ENCODE peak calls at places on chromosomes 2 and 18, in nine cellular contexts. One of them, this sample, is unnamed.

GRCh38 chr2:84223191-84223590 is 235.9 kb downstream of the SUCLG1 start:
- DNase-seq in SK-N-SH: no peak
- DNase-seq in GM12878: no peak
- DNase-seq in HepG2: no peak
- DNase-seq in GM23338: no peak
- DNase-seq in HL-60: no peak
- DNase-seq in HCT116: no peak
- DNase-seq in A549: no peak
- DNase-seq in K562: no peak
- DNase-seq in this sample: no peak

GRCh38 chr2:126889071-126889470 is 9.6 kb upstream of the TEX51 start:
- DNase-seq in HepG2: no peak
- DNase-seq in A549: no peak
- DNase-seq in GM23338: no peak
- DNase-seq in SK-N-SH: no peak
- DNase-seq in K562: no peak
- DNase-seq in HCT116: no peak
- DNase-seq in GM12878: no peak
- DNase-seq in HL-60: no peak
- DNase-seq in this sample: no peak

GRCh38 chr2:135742307-135742838 is 718 bp downstream of the UBXN4 start:
- DNase-seq in HL-60: peak
- DNase-seq in K562: no peak
- DNase-seq in A549: peak
- DNase-seq in GM12878: no peak
- DNase-seq in SK-N-SH: no peak
- DNase-seq in GM23338: peak
- DNase-seq in HCT116: no peak
- DNase-seq in HepG2: peak
- DNase-seq in this sample: no peak

GRCh38 chr18:4639628-4640310 is 184.7 kb upstream of the DLGAP1 start:
- DNase-seq in HL-60: no peak
- DNase-seq in GM23338: no peak
- DNase-seq in K562: no peak
- DNase-seq in SK-N-SH: no peak
- DNase-seq in HCT116: no peak
- DNase-seq in A549: no peak
- DNase-seq in HepG2: no peak
- DNase-seq in GM12878: peak
- DNase-seq in this sample: no peak

GRCh38 chr2:74550231-74550630 is 3.5 kb downstream of the LOXL3 start:
- DNase-seq in HepG2: no peak
- DNase-seq in HCT116: no peak
- DNase-seq in A549: no peak
- DNase-seq in HL-60: no peak
- DNase-seq in GM23338: no peak
- DNase-seq in K562: no peak
- DNase-seq in GM12878: no peak
- DNase-seq in SK-N-SH: no peak
- DNase-seq in this sample: no peak

GRCh38 chr18:36733150-36733549 is 95.7 kb downstream of the TPGS2 start:
- DNase-seq in HepG2: no peak
- DNase-seq in SK-N-SH: no peak
- DNase-seq in K562: no peak
- DNase-seq in HL-60: no peak
- DNase-seq in GM23338: peak
- DNase-seq in A549: no peak
- DNase-seq in HCT116: no peak
- DNase-seq in GM12878: no peak
- DNase-seq in this sample: no peak

GRCh38 chr2:109630441-109631425 is 16.6 kb downstream of the SOWAHC start:
- DNase-seq in HCT116: no peak
- DNase-seq in GM23338: no peak
- DNase-seq in GM12878: no peak
- DNase-seq in HepG2: peak
- DNase-seq in SK-N-SH: no peak
- DNase-seq in A549: no peak
- DNase-seq in HL-60: no peak
- DNase-seq in K562: no peak
- DNase-seq in this sample: no peak

GRCh38 chr2:19719540-19719939 is 182.2 kb downstream of the TTC32 start:
- DNase-seq in K562: no peak
- DNase-seq in GM12878: no peak
- DNase-seq in A549: no peak
- DNase-seq in HCT116: no peak
- DNase-seq in GM23338: no peak
- DNase-seq in SK-N-SH: no peak
- DNase-seq in HepG2: no peak
- DNase-seq in HL-60: no peak
- DNase-seq in this sample: no peak

GRCh38 chr18:37541517-37541916 is 24.1 kb downstream of the CELF4 start:
- DNase-seq in HepG2: no peak
- DNase-seq in HCT116: no peak
- DNase-seq in A549: no peak
- DNase-seq in HL-60: no peak
- DNase-seq in K562: no peak
- DNase-seq in SK-N-SH: no peak
- DNase-seq in GM12878: no peak
- DNase-seq in GM23338: no peak
- DNase-seq in this sample: no peak

GRCh38 chr2:38264649-38265322 is 112.3 kb downstream of the ATL2 start:
- DNase-seq in GM12878: no peak
- DNase-seq in HCT116: no peak
- DNase-seq in SK-N-SH: no peak
- DNase-seq in HepG2: no peak
- DNase-seq in K562: no peak
- DNase-seq in HL-60: peak
- DNase-seq in A549: no peak
- DNase-seq in GM23338: no peak
- DNase-seq in this sample: no peak

GRCh38 chr2:47307066-47307465 is 95.9 kb upstream of the MSH2 start:
- DNase-seq in HepG2: no peak
- DNase-seq in HCT116: no peak
- DNase-seq in A549: no peak
- DNase-seq in GM23338: no peak
- DNase-seq in HL-60: no peak
- DNase-seq in GM12878: no peak
- DNase-seq in K562: no peak
- DNase-seq in SK-N-SH: peak
- DNase-seq in this sample: no peak

GRCh38 chr2:128797092-128797491 is 478.4 kb upstream of the HS6ST1 start:
- DNase-seq in HCT116: no peak
- DNase-seq in K562: no peak
- DNase-seq in SK-N-SH: no peak
- DNase-seq in HepG2: no peak
- DNase-seq in GM23338: no peak
- DNase-seq in A549: no peak
- DNase-seq in HL-60: no peak
- DNase-seq in GM12878: no peak
- DNase-seq in this sample: no peak

GRCh38 chr2:120846406-120847095 is 110.9 kb downstream of the GLI2 start:
- DNase-seq in HepG2: no peak
- DNase-seq in HCT116: no peak
- DNase-seq in K562: no peak
- DNase-seq in A549: no peak
- DNase-seq in SK-N-SH: no peak
- DNase-seq in GM23338: no peak
- DNase-seq in HL-60: no peak
- DNase-seq in GM12878: no peak
- DNase-seq in this sample: no peak

GRCh38 chr2:128372621-128373341 is 54.1 kb upstream of the HS6ST1 start:
- DNase-seq in K562: no peak
- DNase-seq in HCT116: no peak
- DNase-seq in HepG2: no peak
- DNase-seq in GM23338: no peak
- DNase-seq in GM12878: no peak
- DNase-seq in SK-N-SH: no peak
- DNase-seq in HL-60: no peak
- DNase-seq in A549: no peak
- DNase-seq in this sample: no peak

GRCh38 chr18:78984941-78985784 is 5.5 kb downstream of the SALL3 start:
- DNase-seq in HL-60: peak
- DNase-seq in SK-N-SH: no peak
- DNase-seq in K562: no peak
- DNase-seq in A549: peak
- DNase-seq in HepG2: peak
- DNase-seq in GM12878: no peak
- DNase-seq in HCT116: no peak
- DNase-seq in GM23338: peak
- DNase-seq in this sample: peak

GRCh38 chr2:225598922-225599321 is 199.4 kb downstream of the NYAP2 start:
- DNase-seq in A549: no peak
- DNase-seq in SK-N-SH: no peak
- DNase-seq in GM12878: no peak
- DNase-seq in GM23338: no peak
- DNase-seq in HepG2: no peak
- DNase-seq in HL-60: no peak
- DNase-seq in HCT116: no peak
- DNase-seq in K562: no peak
- DNase-seq in this sample: no peak

GRCh38 chr2:75523313-75524275 is 37.1 kb downstream of the EVA1A start:
- DNase-seq in HepG2: peak
- DNase-seq in GM23338: no peak
- DNase-seq in K562: no peak
- DNase-seq in GM12878: peak
- DNase-seq in HCT116: peak
- DNase-seq in A549: peak
- DNase-seq in HL-60: no peak
- DNase-seq in SK-N-SH: no peak
- DNase-seq in this sample: no peak

GRCh38 chr2:241884951-241885700 is 15.6 kb downstream of the RTP5 start:
- DNase-seq in HL-60: no peak
- DNase-seq in GM23338: no peak
- DNase-seq in HCT116: no peak
- DNase-seq in A549: no peak
- DNase-seq in GM12878: no peak
- DNase-seq in SK-N-SH: no peak
- DNase-seq in HepG2: no peak
- DNase-seq in K562: no peak
- DNase-seq in this sample: no peak

GRCh38 chr18:34913837-34914755 is 127.1 kb upstream of the MAPRE2 start:
- DNase-seq in K562: no peak
- DNase-seq in GM23338: no peak
- DNase-seq in SK-N-SH: no peak
- DNase-seq in A549: no peak
- DNase-seq in HCT116: no peak
- DNase-seq in GM12878: no peak
- DNase-seq in HL-60: peak
- DNase-seq in HepG2: peak
- DNase-seq in this sample: no peak

GRCh38 chr2:118855451-118856279 is 8.2 kb upstream of the EN1 start:
- DNase-seq in GM12878: no peak
- DNase-seq in HepG2: peak
- DNase-seq in HCT116: peak
- DNase-seq in GM23338: peak
- DNase-seq in HL-60: peak
- DNase-seq in A549: peak
- DNase-seq in K562: peak
- DNase-seq in SK-N-SH: peak
- DNase-seq in this sample: no peak

GRCh38 chr2:10233131-10234012 is 69.3 kb upstream of the HPCAL1 start:
- DNase-seq in GM23338: no peak
- DNase-seq in A549: no peak
- DNase-seq in HL-60: no peak
- DNase-seq in HCT116: no peak
- DNase-seq in GM12878: no peak
- DNase-seq in HepG2: no peak
- DNase-seq in K562: no peak
- DNase-seq in SK-N-SH: no peak
- DNase-seq in this sample: no peak

GRCh38 chr2:215917953-215918620 is 95.3 kb downstream of the MREG start:
- DNase-seq in HCT116: no peak
- DNase-seq in K562: no peak
- DNase-seq in GM12878: peak
- DNase-seq in A549: no peak
- DNase-seq in HepG2: no peak
- DNase-seq in GM23338: no peak
- DNase-seq in HL-60: no peak
- DNase-seq in SK-N-SH: no peak
- DNase-seq in this sample: no peak

GRCh38 chr2:10297950-10298349 is 4.8 kb upstream of the HPCAL1 start:
- DNase-seq in HepG2: peak
- DNase-seq in K562: no peak
- DNase-seq in HCT116: peak
- DNase-seq in GM12878: no peak
- DNase-seq in A549: peak
- DNase-seq in GM23338: no peak
- DNase-seq in SK-N-SH: peak
- DNase-seq in HL-60: peak
- DNase-seq in this sample: no peak

GRCh38 chr2:143110759-143111428 is 18.3 kb upstream of the ARHGAP15 start:
- DNase-seq in SK-N-SH: peak
- DNase-seq in GM12878: peak
- DNase-seq in A549: peak
- DNase-seq in HL-60: peak
- DNase-seq in K562: peak
- DNase-seq in GM23338: peak
- DNase-seq in HCT116: peak
- DNase-seq in HepG2: peak
- DNase-seq in this sample: peak
- TF ChIP-seq REST in SK-N-SH: no peak
- TF ChIP-seq REST in GM12878: no peak
- TF ChIP-seq REST in A549: no peak
- TF ChIP-seq REST in HL-60: no peak
- TF ChIP-seq REST in K562: no peak
- TF ChIP-seq REST in GM23338: no peak
- TF ChIP-seq REST in HCT116: no peak
- TF ChIP-seq REST in HepG2: no peak
- TF ChIP-seq REST in this sample: no peak

GRCh38 chr2:1856922-1857321 is 112.6 kb upstream of the PXDN start:
- DNase-seq in GM23338: no peak
- DNase-seq in HL-60: no peak
- DNase-seq in GM12878: no peak
- DNase-seq in A549: no peak
- DNase-seq in SK-N-SH: no peak
- DNase-seq in HepG2: no peak
- DNase-seq in HCT116: no peak
- DNase-seq in K562: peak
- DNase-seq in this sample: no peak
- TF ChIP-seq REST in GM23338: no peak
- TF ChIP-seq REST in HL-60: no peak
- TF ChIP-seq REST in GM12878: no peak
- TF ChIP-seq REST in A549: no peak
- TF ChIP-seq REST in SK-N-SH: no peak
- TF ChIP-seq REST in HepG2: no peak
- TF ChIP-seq REST in HCT116: no peak
- TF ChIP-seq REST in K562: no peak
- TF ChIP-seq REST in this sample: no peak

GRCh38 chr2:235614176-235614860 is 120.5 kb downstream of the AGAP1 start:
- DNase-seq in GM12878: no peak
- DNase-seq in GM23338: no peak
- DNase-seq in A549: no peak
- DNase-seq in HL-60: no peak
- DNase-seq in HCT116: no peak
- DNase-seq in K562: no peak
- DNase-seq in SK-N-SH: peak
- DNase-seq in HepG2: no peak
- DNase-seq in this sample: no peak
- TF ChIP-seq REST in GM12878: no peak
- TF ChIP-seq REST in GM23338: no peak
- TF ChIP-seq REST in A549: no peak
- TF ChIP-seq REST in HL-60: no peak
- TF ChIP-seq REST in HCT116: no peak
- TF ChIP-seq REST in K562: no peak
- TF ChIP-seq REST in SK-N-SH: no peak
- TF ChIP-seq REST in HepG2: no peak
- TF ChIP-seq REST in this sample: no peak

GRCh38 chr2:60489269-60489668 is 64.2 kb downstream of the BCL11A start:
- DNase-seq in A549: no peak
- DNase-seq in SK-N-SH: no peak
- DNase-seq in HL-60: no peak
- DNase-seq in GM23338: no peak
- DNase-seq in HCT116: no peak
- DNase-seq in K562: no peak
- DNase-seq in HepG2: no peak
- DNase-seq in GM12878: no peak
- DNase-seq in this sample: no peak
- TF ChIP-seq REST in A549: no peak
- TF ChIP-seq REST in SK-N-SH: no peak
- TF ChIP-seq REST in HL-60: no peak
- TF ChIP-seq REST in GM23338: no peak
- TF ChIP-seq REST in HCT116: no peak
- TF ChIP-seq REST in K562: no peak
- TF ChIP-seq REST in HepG2: no peak
- TF ChIP-seq REST in GM12878: no peak
- TF ChIP-seq REST in this sample: no peak